ENCODE peak calls at places on chromosomes 7 and 10, in seven cellular contexts. N is osteocyte, F is pancreas, X is GM23338, T is AG04450, H is fibroblast of lung, L is left ventricle myocardium inferior. Z is an unnamed sample.

GRCh38 chr10:133278577-133279265 is 2.1 kb upstream of the ADAM8 start:
- DNase-seq in H (peak), N (no peak), X (no peak), F (peak), T (no peak), L (peak), Z (peak)

GRCh38 chr10:93775330-93775729 is 17.6 kb downstream of the LGI1 start:
- DNase-seq in N (no peak), X (no peak), T (no peak), H (no peak), L (no peak), F (no peak), Z (no peak)

GRCh38 chr10:33749042-33749441 is 414.6 kb upstream of the NRP1 start:
- DNase-seq in L (no peak), H (peak), T (no peak), F (no peak), N (no peak), X (no peak), Z (no peak)

GRCh38 chr7:164882-165660 is 27.3 kb upstream of the FAM20C start:
- DNase-seq in H (no peak), F (no peak), X (no peak), N (no peak), T (no peak), L (no peak), Z (no peak)

GRCh38 chr7:135291809-135292253 is 58.2 kb downstream of the STRA8 start:
- DNase-seq in X (no peak), L (no peak), F (no peak), H (peak), N (peak), T (peak), Z (peak)

GRCh38 chr10:51092402-51092801 is 18.1 kb downstream of the PRKG1 start:
- DNase-seq in T (no peak), N (no peak), X (no peak), H (peak), F (peak), L (peak), Z (peak)

GRCh38 chr10:3749597-3750351 is 35.2 kb downstream of the KLF6 start:
- DNase-seq in F (no peak), L (peak), T (peak), N (peak), H (peak), X (no peak), Z (peak)

GRCh38 chr7:114722562-114722961 is 199.3 kb upstream of the MDFIC start:
- DNase-seq in T (no peak), N (no peak), X (no peak), F (no peak), H (no peak), L (no peak), Z (no peak)

GRCh38 chr10:75655791-75656451 is 224.5 kb downstream of the LRMDA start:
- DNase-seq in X (no peak), L (no peak), T (no peak), H (peak), F (no peak), N (no peak), Z (no peak)

GRCh38 chr10:71084818-71085126 is 127.6 kb upstream of the UNC5B start:
- DNase-seq in X (no peak), N (no peak), T (no peak), F (no peak), H (no peak), L (no peak), Z (no peak)

GRCh38 chr10:126640391-126640790 is 30.1 kb downstream of the C10orf90 start:
- DNase-seq in H (no peak), N (no peak), X (no peak), L (no peak), F (no peak), T (no peak), Z (no peak)

GRCh38 chr10:123284022-123284421 is 129.8 kb downstream of the BUB3 start:
- DNase-seq in F (no peak), L (no peak), T (no peak), H (no peak), X (peak), N (no peak), Z (no peak)
- TF ChIP-seq CTCF in F (no peak), L (no peak), T (no peak), H (no peak), X (peak), N (no peak), Z (peak)

GRCh38 chr7:142030294-142030693 is 34.6 kb downstream of the MGAM start:
- DNase-seq in T (no peak), N (no peak), H (no peak), X (peak), L (no peak), F (no peak), Z (no peak)
- TF ChIP-seq CTCF in T (no peak), N (no peak), H (no peak), X (peak), L (no peak), F (no peak), Z (no peak)

GRCh38 chr7:145152589-145152988 is 316.7 kb upstream of the TPK1 start:
- DNase-seq in T (no peak), N (no peak), F (no peak), X (peak), L (no peak), H (no peak), Z (no peak)
- TF ChIP-seq CTCF in T (no peak), N (no peak), F (no peak), X (no peak), L (no peak), H (no peak), Z (no peak)

GRCh38 chr7:140308060-140308459 is 90.3 kb downstream of the SLC37A3 start:
- DNase-seq in N (no peak), H (no peak), X (no peak), L (no peak), T (no peak), F (no peak), Z (no peak)

GRCh38 chr7:140300263-140301131 is 97.8 kb downstream of the SLC37A3 start:
- DNase-seq in T (no peak), L (no peak), F (no peak), X (no peak), H (no peak), N (no peak), Z (no peak)

DNA sequence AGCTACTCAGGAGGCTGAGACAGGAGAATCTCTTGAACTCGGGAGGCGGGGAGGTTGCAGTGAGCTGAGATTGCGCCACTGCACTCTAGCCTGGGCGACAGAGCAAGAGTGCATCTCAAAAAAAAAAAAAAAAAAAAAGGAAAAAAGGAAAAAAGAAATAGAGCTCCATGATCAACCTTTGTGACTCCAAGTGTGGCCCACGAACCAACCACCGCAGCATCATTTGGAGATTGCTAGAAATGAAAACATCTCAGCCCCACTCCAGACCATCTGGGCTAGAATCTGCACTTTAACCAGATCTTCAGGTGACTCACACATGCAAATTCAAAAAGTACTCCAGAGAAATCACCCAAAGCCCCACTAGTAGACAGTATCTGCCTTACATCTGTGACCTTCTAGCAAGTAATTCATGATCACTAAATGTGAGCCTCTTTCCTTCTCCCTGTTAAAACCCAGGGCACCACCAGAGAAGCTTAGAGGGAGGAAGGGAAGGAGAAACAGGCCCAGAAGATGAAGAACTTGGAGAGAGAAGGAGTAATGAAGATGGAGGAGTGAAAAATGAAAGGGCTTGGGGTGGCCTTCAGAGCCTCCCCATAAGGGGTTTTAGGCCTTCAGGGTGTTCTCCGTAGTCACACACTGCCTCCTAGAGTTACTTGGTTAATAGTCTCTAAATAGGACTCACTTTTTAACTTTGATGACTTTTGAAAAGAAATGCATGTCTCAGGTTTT is 94.1 kb downstream of the SLC37A3 start:
- DNase-seq in L (no peak), F (no peak), H (peak), N (no peak), T (no peak), X (peak), Z (no peak)
- TF ChIP-seq CTCF in L (peak), F (no peak), H (peak), N (peak), T (peak), X (peak), Z (peak)

GRCh38 chr7:45987521-45988290 is 66.6 kb upstream of the IGFBP3 start:
- DNase-seq in L (no peak), N (peak), T (no peak), F (no peak), X (no peak), H (no peak), Z (no peak)

GRCh38 chr7:45986355-45987298 is 65.6 kb upstream of the IGFBP3 start:
- DNase-seq in T (no peak), X (no peak), H (no peak), N (peak), F (no peak), L (no peak), Z (no peak)

GRCh38 chr7:45983720-45984032 is 62.6 kb upstream of the IGFBP3 start:
- DNase-seq in X (no peak), H (no peak), T (no peak), F (no peak), L (no peak), N (no peak), Z (no peak)

GRCh38 chr7:45984386-45985295 is 63.6 kb upstream of the IGFBP3 start:
- DNase-seq in H (no peak), F (no peak), L (no peak), T (no peak), N (no peak), X (no peak), Z (no peak)

DNA sequence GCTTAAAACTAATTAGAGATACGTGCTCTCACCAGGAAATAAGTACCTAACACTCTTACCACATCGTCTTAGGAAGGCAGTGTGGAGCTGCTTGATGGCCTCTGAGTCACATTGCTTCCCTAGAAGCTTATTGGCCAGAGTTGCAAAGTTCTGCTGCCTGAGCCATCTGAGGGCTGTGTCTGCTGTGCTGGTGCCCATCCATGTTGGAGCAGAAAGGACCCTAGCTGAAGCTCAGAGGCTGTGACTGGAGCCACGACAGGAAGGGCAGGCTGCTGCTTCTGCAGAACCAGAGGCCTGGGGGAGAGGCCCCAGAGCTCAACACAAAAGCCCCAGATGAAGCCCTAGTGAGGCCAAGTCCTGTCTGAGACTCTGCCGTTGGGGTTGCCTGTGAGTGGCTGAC is 64.8 kb upstream of the IGFBP3 start:
- DNase-seq in X (no peak), H (peak), L (no peak), N (no peak), F (no peak), T (peak), Z (peak)
- TF ChIP-seq CTCF in X (no peak), H (no peak), L (no peak), N (no peak), F (no peak), T (no peak), Z (no peak)

GRCh38 chr10:102669206-102670064 is 25.2 kb downstream of the TRIM8 start:
- DNase-seq in H (peak), L (peak), N (no peak), T (no peak), X (peak), F (peak), Z (peak)
- TF ChIP-seq CTCF in H (peak), L (peak), N (peak), T (peak), X (peak), F (peak), Z (peak)

DNA sequence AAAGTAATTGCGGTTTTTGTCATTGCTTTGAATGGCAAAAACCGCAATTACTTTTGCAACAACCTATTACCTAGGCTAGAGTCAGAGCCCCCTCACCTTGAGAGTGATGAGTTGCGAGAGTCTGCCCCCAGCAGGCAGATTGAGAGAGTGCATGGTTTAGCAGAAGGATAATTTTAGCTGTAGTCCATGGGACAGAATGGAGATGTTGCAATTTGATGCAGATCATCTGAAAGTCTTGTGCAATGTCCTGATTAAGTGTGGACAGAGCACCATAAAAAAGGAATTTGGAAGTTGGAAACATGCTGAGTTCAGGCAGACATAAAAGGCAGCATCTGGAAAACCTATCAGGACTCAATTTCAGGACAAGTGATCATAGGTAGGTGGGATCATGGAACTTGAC is 48.7 kb downstream of the GPR141 start:
- DNase-seq in N (no peak), T (no peak), F (no peak), L (no peak), X (peak), H (peak), Z (no peak)
- TF ChIP-seq CTCF in N (no peak), T (no peak), F (peak), L (peak), X (peak), H (peak), Z (no peak)

GRCh38 chr10:59949608-59950007 is 43.3 kb upstream of the CCDC6 start:
- DNase-seq in L (no peak), F (no peak), H (no peak), X (no peak), T (no peak), N (no peak), Z (no peak)
- TF ChIP-seq CTCF in L (no peak), F (no peak), H (no peak), X (no peak), T (no peak), N (no peak), Z (no peak)

GRCh38 chr10:87054373-87055295 is 34.5 kb downstream of the FAM25A start:
- DNase-seq in L (no peak), X (peak), T (peak), H (peak), F (no peak), N (no peak), Z (peak)
- TF ChIP-seq CTCF in L (no peak), X (peak), T (peak), H (peak), F (no peak), N (no peak), Z (peak)

Z was measured in HFFc6.